ENCODE peak calls at places on chromosomes 16 and 17, in seven cellular contexts. T, M, G, C, W, Q and S are unnamed samples. For H3K27me3, the result is how much of the 10 kb centered on the place peaks cover.

GRCh38 chr16:87178977-87179376 is 138.2 kb downstream of the C16orf95 start:
- DNase-seq in T (no peak), M (peak), G (peak), C (no peak), W (peak), Q (no peak), S (no peak)

GRCh38 chr17:83053779-83054451 is 25.5 kb upstream of the METRNL start:
- DNase-seq in T (no peak), M (no peak), G (no peak), C (no peak), W (no peak), Q (no peak), S (no peak)

GRCh38 chr17:9252525-9252924 is 231.2 kb downstream of the NTN1 start:
- DNase-seq in T (no peak), M (no peak), G (no peak), C (no peak), W (no peak), Q (no peak), S (no peak)

GRCh38 chr16:27890866-27891265 is 172.6 kb downstream of the GSG1L start:
- DNase-seq in T (no peak), M (no peak), G (no peak), C (no peak), W (peak), Q (no peak), S (no peak)

GRCh38 chr17:44565866-44566443 is 8.7 kb downstream of the FZD2 start:
- DNase-seq in T (no peak), M (no peak), G (peak), C (no peak), W (peak), Q (no peak), S (no peak)

GRCh38 chr16:649646-650045 is 481 bp downstream of the WDR90 start:
- DNase-seq in T (no peak), M (no peak), G (no peak), C (no peak), W (no peak), Q (no peak), S (no peak)

GRCh38 chr17:50267074-50267841 is 7.0 kb upstream of the TMEM92 start:
- DNase-seq in T (no peak), M (no peak), G (no peak), C (no peak), W (no peak), Q (peak), S (no peak)

GRCh38 chr17:1217030-1217429 is 37.2 kb upstream of the ABR start:
- DNase-seq in T (peak), M (no peak), G (no peak), C (no peak), W (no peak), Q (no peak), S (no peak)

GRCh38 chr17:1629647-1630310 is 1.1 kb upstream of the SLC43A2 start:
- DNase-seq in T (peak), M (no peak), G (peak), C (no peak), W (peak), Q (no peak), S (peak)

GRCh38 chr17:66527335-66527734 is 224.9 kb downstream of the PRKCA start:
- DNase-seq in T (peak), M (no peak), G (no peak), C (no peak), W (no peak), Q (no peak), S (no peak)

GRCh38 chr17:77365584-77366186 is 224.9 kb downstream of the SEC14L1 start:
- DNase-seq in T (no peak), M (peak), G (peak), C (no peak), W (no peak), Q (peak), S (peak)

GRCh38 chr17:39757931-39758873 is 20.5 kb downstream of the GRB7 start:
- DNase-seq in T (no peak), M (peak), G (no peak), C (peak), W (no peak), Q (no peak), S (no peak)

GRCh38 chr16:49283376-49284049 is 1.9 kb upstream of the CBLN1 start:
- DNase-seq in T (peak), M (no peak), G (no peak), C (no peak), W (no peak), Q (no peak), S (no peak)

GRCh38 chr17:47841488-47842308 is 625 bp upstream of the SCRN2 start:
- DNase-seq in T (no peak), M (no peak), G (no peak), C (no peak), W (no peak), Q (no peak), S (no peak)

GRCh38 chr17:18247613-18248001 is 10.9 kb downstream of the FLII start:
- DNase-seq in T (no peak), M (no peak), G (no peak), C (no peak), W (no peak), Q (no peak), S (no peak)

DNA sequence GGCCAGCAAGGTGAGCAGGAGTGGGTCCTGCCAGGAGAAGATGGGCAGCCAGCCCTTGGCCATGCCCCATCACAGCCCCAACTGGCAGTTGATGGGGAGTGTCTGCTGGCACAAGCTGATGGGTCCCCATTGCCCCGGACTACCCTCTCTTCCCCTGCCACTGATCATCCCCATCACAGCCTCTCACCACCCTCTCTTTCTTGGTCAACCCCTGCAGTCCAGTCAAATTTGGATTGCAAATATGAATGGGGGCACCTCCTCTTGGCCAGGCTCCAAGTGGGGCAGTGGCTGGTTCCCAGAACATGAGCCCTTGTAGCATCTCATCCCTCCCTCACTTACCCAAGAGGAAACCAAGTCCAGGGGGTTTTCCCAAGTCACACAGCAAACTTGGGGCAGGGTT is 17.4 kb downstream of the SEZ6 start:
- DNase-seq in T (no peak), M (no peak), G (no peak), C (no peak), W (no peak), Q (no peak), S (no peak)
- H3K27me3 ChIP-seq in T (under half), M (under half), G (under half), C (under half), W (under half), Q (under half), S (under half)

GRCh38 chr17:36640346-36640745 is 39.0 kb downstream of the MRM1 start:
- DNase-seq in T (no peak), M (no peak), G (no peak), C (no peak), W (no peak), Q (no peak), S (no peak)

GRCh38 chr17:36640836-36641235 is 39.5 kb downstream of the MRM1 start:
- DNase-seq in T (peak), M (no peak), G (no peak), C (no peak), W (peak), Q (no peak), S (no peak)

GRCh38 chr17:36643086-36643685 is 41.8 kb downstream of the MRM1 start:
- DNase-seq in T (no peak), M (no peak), G (no peak), C (no peak), W (no peak), Q (no peak), S (no peak)

GRCh38 chr17:36641331-36641876 is 40.0 kb downstream of the MRM1 start:
- DNase-seq in T (peak), M (no peak), G (no peak), C (no peak), W (peak), Q (no peak), S (no peak)

DNA sequence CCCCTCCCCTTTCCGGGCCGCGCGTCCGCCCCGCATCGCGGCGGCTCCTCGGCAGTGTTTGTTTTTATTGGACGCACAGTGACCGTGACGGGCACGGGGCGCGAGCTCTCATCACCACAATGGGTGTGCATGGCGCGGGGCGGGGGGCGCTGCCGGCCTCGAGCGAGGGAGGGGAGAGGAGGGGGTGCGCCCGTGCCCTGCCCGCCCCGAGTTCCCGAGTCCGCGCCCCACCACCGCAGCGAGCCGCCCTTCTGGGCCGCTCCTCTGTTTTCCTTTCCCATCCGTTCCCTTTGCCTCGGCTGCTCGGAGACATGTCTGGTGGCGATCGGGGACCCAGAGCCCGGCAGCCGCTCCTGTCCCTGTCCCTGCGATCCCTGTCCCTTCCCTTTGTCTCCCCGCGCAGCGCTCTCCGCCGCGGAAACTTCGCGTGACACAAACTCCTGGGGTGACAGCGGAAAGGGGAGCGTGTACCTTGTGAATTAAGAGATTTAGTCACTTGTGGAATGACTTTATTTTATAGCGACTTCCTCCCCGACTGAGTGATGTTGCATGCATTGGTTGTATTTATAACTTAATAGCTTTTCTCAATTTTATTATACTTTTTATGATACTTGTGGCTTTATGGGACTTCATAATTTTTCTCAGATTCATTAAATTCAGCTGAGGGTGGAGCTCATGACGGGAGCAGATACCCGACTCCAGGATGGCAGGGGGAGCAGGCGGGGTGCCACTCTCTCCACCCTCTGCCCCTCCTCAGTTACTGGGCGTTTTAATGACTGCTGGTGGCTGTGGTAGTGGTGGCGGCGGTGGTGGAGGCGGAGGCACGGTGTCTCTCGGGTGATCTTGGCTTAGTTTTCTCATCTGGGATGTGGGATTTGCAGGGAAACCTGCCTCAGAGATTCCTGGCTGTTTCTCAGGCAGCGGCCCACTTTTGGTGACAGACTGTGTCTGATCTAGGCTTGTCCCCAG is 40.8 kb downstream of the MRM1 start:
- DNase-seq in T (peak), M (no peak), G (no peak), C (no peak), W (peak), Q (no peak), S (no peak)
- TF ChIP-seq EZH2 in T (peak), M (peak), G (no peak), C (peak), W (peak), Q (no peak), S (peak)

GRCh38 chr16:71421911-71422310 is 19.9 kb downstream of the TLE7 start:
- DNase-seq in T (peak), M (no peak), G (peak), C (no peak), W (peak), Q (no peak), S (no peak)
- TF ChIP-seq CTCF in T (peak), M (peak), G (peak), C (peak), W (peak), Q (peak), S (peak)

GRCh38 chr17:76336756-76337412 is 16.8 kb downstream of the PRPSAP1 start:
- DNase-seq in T (peak), M (no peak), G (no peak), C (no peak), W (no peak), Q (no peak), S (no peak)
- H3K27me3 ChIP-seq in T (under half), M (under half), G (under half), C (under half), W (under half), Q (under half), S (under half)

DNA sequence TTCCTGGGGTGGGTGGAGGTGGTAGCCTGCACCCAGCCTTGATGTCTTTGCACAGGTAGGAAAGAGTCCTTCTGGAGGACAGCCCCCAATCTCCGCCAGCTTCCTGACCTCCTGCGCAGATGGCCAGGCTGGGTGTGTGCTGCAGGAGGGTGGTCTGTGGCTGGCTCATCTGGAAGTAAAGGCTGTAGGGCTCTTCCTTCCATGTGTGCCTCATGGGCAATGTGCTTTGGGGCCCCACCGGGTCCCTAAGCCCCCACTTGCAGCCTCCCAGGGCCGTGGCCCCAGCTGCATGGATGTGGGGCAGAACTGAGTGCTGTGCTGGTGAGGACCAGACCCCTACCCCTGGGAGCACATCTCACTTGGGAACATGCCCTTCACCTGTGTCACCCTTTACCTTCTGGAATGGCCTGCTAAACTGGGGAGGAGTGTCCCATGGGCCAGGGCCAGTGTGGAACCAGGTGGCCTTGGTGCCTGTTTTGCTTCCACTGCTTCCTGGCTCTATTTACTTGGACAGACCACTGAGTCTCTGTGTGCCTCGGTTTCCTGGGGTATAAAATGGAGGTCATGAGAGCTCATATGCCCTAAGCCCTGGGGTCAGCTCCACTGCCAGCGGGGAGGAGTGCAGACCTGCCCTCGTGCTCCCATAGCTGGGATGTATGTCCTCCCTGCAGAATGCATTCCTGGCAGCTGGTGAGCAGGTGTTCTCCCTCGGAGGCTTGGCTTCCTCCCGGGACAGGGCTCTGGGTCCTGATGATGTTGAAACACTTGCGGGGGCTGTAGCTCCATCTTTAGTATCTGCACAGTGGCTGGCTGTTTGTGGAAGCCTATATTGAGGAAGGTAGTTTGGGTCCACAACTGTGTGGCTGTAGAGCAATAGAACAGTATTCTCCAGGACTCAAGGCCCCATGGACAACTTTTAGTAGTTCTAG is 18.0 kb downstream of the MPRIP start:
- DNase-seq in T (no peak), M (no peak), G (no peak), C (no peak), W (no peak), Q (no peak), S (no peak)
- TF ChIP-seq EZH2 in T (no peak), M (no peak), G (no peak), C (no peak), W (no peak), Q (no peak), S (no peak)

GRCh38 chr17:29566473-29567361 is at the start of gene ABHD15:
- DNase-seq in T (peak), M (peak), G (peak), C (no peak), W (peak), Q (peak), S (peak)
- TF ChIP-seq CTCF in T (no peak), M (no peak), G (no peak), C (no peak), W (no peak), Q (no peak), S (no peak)

DNA sequence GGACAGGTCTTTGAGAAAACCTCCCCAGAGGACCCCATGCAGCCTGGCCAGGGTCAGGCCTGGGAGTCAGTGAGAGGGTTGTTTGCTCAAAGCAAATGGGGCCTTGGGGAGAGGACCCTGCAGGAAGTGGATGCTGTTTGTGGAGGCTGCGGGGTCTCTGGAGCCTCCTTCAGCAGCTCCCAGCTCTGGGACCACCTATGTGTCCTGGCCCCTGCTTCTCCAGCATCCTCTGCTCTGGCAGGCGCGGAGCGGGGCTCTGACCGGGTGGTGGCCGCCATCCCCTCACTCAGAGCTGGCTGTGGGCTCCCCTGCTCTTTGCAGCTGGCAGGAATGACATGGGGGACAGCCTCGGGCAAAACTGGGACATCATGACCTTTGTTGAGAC is 29.8 kb upstream of the CIBAR2 start:
- DNase-seq in T (no peak), M (no peak), G (no peak), C (no peak), W (no peak), Q (no peak), S (no peak)
- H3K27me3 ChIP-seq in T (under half), M (under half), G (under half), C (under half), W (under half), Q (under half), S (under half)